ENCODE peak calls at places on chromosomes 4 and X, in eight cellular contexts. One of them, this sample, is unnamed.

GRCh38 chr4:133149932-133150642 is 993 bp downstream of the PCDH10 start:
- DNase-seq in lower lobe of right lung: no peak
- DNase-seq in effector memory CD4-positive, alpha-beta T cell: no peak
- DNase-seq in cardiac muscle cell: peak; percentile 18
- DNase-seq in endodermal cell: no peak
- DNase-seq in left ventricle myocardium inferior: no peak
- DNase-seq in PC-3: no peak
- DNase-seq in IMR-90: no peak
- DNase-seq in this sample: no peak

GRCh38 chrX:39337461-39337860 is 536.2 kb downstream of the MID1IP1 start:
- DNase-seq in PC-3: no peak
- DNase-seq in endodermal cell: no peak
- DNase-seq in lower lobe of right lung: no peak
- DNase-seq in IMR-90: no peak
- DNase-seq in left ventricle myocardium inferior: no peak
- DNase-seq in effector memory CD4-positive, alpha-beta T cell: no peak
- DNase-seq in cardiac muscle cell: no peak
- DNase-seq in this sample: no peak

GRCh38 chr4:172892300-172892699 is 276.3 kb upstream of the GALNT7 start:
- DNase-seq in PC-3: peak; percentile 52
- DNase-seq in cardiac muscle cell: no peak
- DNase-seq in effector memory CD4-positive, alpha-beta T cell: no peak
- DNase-seq in left ventricle myocardium inferior: no peak
- DNase-seq in IMR-90: peak; percentile 3
- DNase-seq in lower lobe of right lung: no peak
- DNase-seq in endodermal cell: peak; percentile 72
- DNase-seq in this sample: no peak

GRCh38 chr4:38060829-38061431 is 100.7 kb downstream of the PTTG2 start:
- DNase-seq in endodermal cell: no peak
- DNase-seq in lower lobe of right lung: no peak
- DNase-seq in PC-3: no peak
- DNase-seq in cardiac muscle cell: peak; percentile 75
- DNase-seq in left ventricle myocardium inferior: no peak
- DNase-seq in effector memory CD4-positive, alpha-beta T cell: no peak
- DNase-seq in IMR-90: peak; percentile 62
- DNase-seq in this sample: no peak

GRCh38 chrX:122565952-122566351 is 618.1 kb upstream of the GRIA3 start:
- DNase-seq in cardiac muscle cell: peak; percentile 64
- DNase-seq in endodermal cell: no peak
- DNase-seq in IMR-90: peak; percentile 90
- DNase-seq in PC-3: peak; percentile 72
- DNase-seq in left ventricle myocardium inferior: peak; percentile 13
- DNase-seq in effector memory CD4-positive, alpha-beta T cell: no peak
- DNase-seq in lower lobe of right lung: no peak
- DNase-seq in this sample: no peak

GRCh38 chr4:27168783-27169182 is 308.1 kb downstream of the STIM2 start:
- DNase-seq in effector memory CD4-positive, alpha-beta T cell: no peak
- DNase-seq in PC-3: no peak
- DNase-seq in lower lobe of right lung: no peak
- DNase-seq in IMR-90: no peak
- DNase-seq in left ventricle myocardium inferior: no peak
- DNase-seq in endodermal cell: no peak
- DNase-seq in cardiac muscle cell: no peak
- DNase-seq in this sample: no peak

GRCh38 chr4:153222162-153222789 is 18.0 kb downstream of the TRIM2 start:
- DNase-seq in effector memory CD4-positive, alpha-beta T cell: no peak
- DNase-seq in endodermal cell: peak; percentile 88
- DNase-seq in IMR-90: peak; percentile 87
- DNase-seq in left ventricle myocardium inferior: peak; percentile 39
- DNase-seq in cardiac muscle cell: peak; percentile 80
- DNase-seq in PC-3: peak; percentile 79
- DNase-seq in lower lobe of right lung: no peak
- DNase-seq in this sample: peak; percentile 37

GRCh38 chr4:158133551-158133950 is 39.3 kb downstream of the GASK1B start:
- DNase-seq in endodermal cell: no peak
- DNase-seq in cardiac muscle cell: no peak
- DNase-seq in lower lobe of right lung: no peak
- DNase-seq in left ventricle myocardium inferior: no peak
- DNase-seq in IMR-90: no peak
- DNase-seq in effector memory CD4-positive, alpha-beta T cell: no peak
- DNase-seq in PC-3: no peak
- DNase-seq in this sample: no peak

GRCh38 chr4:102008711-102009110 is 218.2 kb downstream of the BANK1 start:
- DNase-seq in lower lobe of right lung: no peak
- DNase-seq in PC-3: no peak
- DNase-seq in effector memory CD4-positive, alpha-beta T cell: no peak
- DNase-seq in left ventricle myocardium inferior: no peak
- DNase-seq in endodermal cell: no peak
- DNase-seq in IMR-90: no peak
- DNase-seq in cardiac muscle cell: peak; percentile 31
- DNase-seq in this sample: no peak

GRCh38 chrX:112642349-112642748 is 37.4 kb downstream of the LHFPL1 start:
- DNase-seq in left ventricle myocardium inferior: no peak
- DNase-seq in cardiac muscle cell: peak; percentile 57
- DNase-seq in IMR-90: peak; percentile 75
- DNase-seq in endodermal cell: peak; percentile 88
- DNase-seq in effector memory CD4-positive, alpha-beta T cell: peak; percentile 0
- DNase-seq in lower lobe of right lung: no peak
- DNase-seq in PC-3: peak; percentile 51
- DNase-seq in this sample: peak; percentile 59

GRCh38 chrX:103941201-103941975 is 21.0 kb upstream of the TMSB15B start:
- DNase-seq in cardiac muscle cell: peak; percentile 60
- DNase-seq in endodermal cell: no peak
- DNase-seq in effector memory CD4-positive, alpha-beta T cell: no peak
- DNase-seq in PC-3: peak; percentile 44
- DNase-seq in lower lobe of right lung: no peak
- DNase-seq in left ventricle myocardium inferior: no peak
- DNase-seq in IMR-90: peak; percentile 32
- DNase-seq in this sample: no peak

GRCh38 chr4:7103599-7104365 is 35.9 kb upstream of the GRPEL1 start:
- DNase-seq in left ventricle myocardium inferior: peak; percentile 81
- DNase-seq in lower lobe of right lung: peak; percentile 78
- DNase-seq in PC-3: no peak
- DNase-seq in endodermal cell: peak; percentile 62
- DNase-seq in cardiac muscle cell: no peak
- DNase-seq in effector memory CD4-positive, alpha-beta T cell: no peak
- DNase-seq in IMR-90: peak; percentile 28
- DNase-seq in this sample: peak; percentile 91

GRCh38 chr4:14529653-14530052 is 472.6 kb upstream of the CPEB2 start:
- DNase-seq in IMR-90: no peak
- DNase-seq in effector memory CD4-positive, alpha-beta T cell: no peak
- DNase-seq in PC-3: peak; percentile 67
- DNase-seq in left ventricle myocardium inferior: no peak
- DNase-seq in cardiac muscle cell: peak; percentile 29
- DNase-seq in endodermal cell: peak; percentile 75
- DNase-seq in lower lobe of right lung: no peak
- DNase-seq in this sample: no peak

GRCh38 chr4:73711989-73712388 is 28.4 kb upstream of the CXCL8 start:
- DNase-seq in lower lobe of right lung: no peak
- DNase-seq in PC-3: no peak
- DNase-seq in cardiac muscle cell: no peak
- DNase-seq in endodermal cell: no peak
- DNase-seq in effector memory CD4-positive, alpha-beta T cell: no peak
- DNase-seq in IMR-90: no peak
- DNase-seq in left ventricle myocardium inferior: no peak
- DNase-seq in this sample: no peak

GRCh38 chr4:52038109-52038912 is at the start of gene SGCB:
- DNase-seq in cardiac muscle cell: peak; percentile 59
- DNase-seq in endodermal cell: peak; percentile 87
- DNase-seq in effector memory CD4-positive, alpha-beta T cell: peak; percentile 58
- DNase-seq in left ventricle myocardium inferior: peak; percentile 76
- DNase-seq in PC-3: peak; percentile 58
- DNase-seq in lower lobe of right lung: peak; percentile 71
- DNase-seq in IMR-90: peak; percentile 31
- DNase-seq in this sample: peak; percentile 76

GRCh38 chr4:100372432-100372831 is 145.4 kb downstream of the EMCN start:
- DNase-seq in endodermal cell: peak; percentile 56
- DNase-seq in left ventricle myocardium inferior: no peak
- DNase-seq in lower lobe of right lung: no peak
- DNase-seq in IMR-90: no peak
- DNase-seq in cardiac muscle cell: peak; percentile 24
- DNase-seq in PC-3: peak; percentile 30
- DNase-seq in effector memory CD4-positive, alpha-beta T cell: no peak
- DNase-seq in this sample: no peak

GRCh38 chrX:100648601-100649417 is 4.8 kb downstream of the SRPX2 start:
- DNase-seq in cardiac muscle cell: peak; percentile 81
- DNase-seq in IMR-90: peak; percentile 84
- DNase-seq in left ventricle myocardium inferior: peak; percentile 20
- DNase-seq in endodermal cell: peak; percentile 55
- DNase-seq in lower lobe of right lung: no peak
- DNase-seq in effector memory CD4-positive, alpha-beta T cell: no peak
- DNase-seq in PC-3: peak; percentile 57
- DNase-seq in this sample: no peak

GRCh38 chr4:139689093-139689722 is 23.6 kb downstream of the MGST2 start:
- DNase-seq in IMR-90: peak; percentile 24
- DNase-seq in lower lobe of right lung: no peak
- DNase-seq in cardiac muscle cell: no peak
- DNase-seq in PC-3: no peak
- DNase-seq in left ventricle myocardium inferior: no peak
- DNase-seq in endodermal cell: no peak
- DNase-seq in effector memory CD4-positive, alpha-beta T cell: no peak
- DNase-seq in this sample: peak; percentile 87

GRCh38 chrX:111687305-111687704 is 6.3 kb downstream of the ALG13 start:
- DNase-seq in PC-3: no peak
- DNase-seq in IMR-90: no peak
- DNase-seq in left ventricle myocardium inferior: no peak
- DNase-seq in endodermal cell: no peak
- DNase-seq in lower lobe of right lung: no peak
- DNase-seq in effector memory CD4-positive, alpha-beta T cell: no peak
- DNase-seq in cardiac muscle cell: no peak
- DNase-seq in this sample: no peak

GRCh38 chrX:13717697-13718483 is 16.5 kb downstream of the TRAPPC2 start:
- DNase-seq in effector memory CD4-positive, alpha-beta T cell: no peak
- DNase-seq in endodermal cell: no peak
- DNase-seq in IMR-90: peak; percentile 53
- DNase-seq in PC-3: no peak
- DNase-seq in left ventricle myocardium inferior: peak; percentile 22
- DNase-seq in lower lobe of right lung: no peak
- DNase-seq in cardiac muscle cell: peak; percentile 44
- DNase-seq in this sample: no peak
- H3K36me3 ChIP-seq in effector memory CD4-positive, alpha-beta T cell: peaks cover 9% of the 10 kb centered on the region
- H3K36me3 ChIP-seq in endodermal cell: peaks cover 32% of the 10 kb centered on the region
- H3K36me3 ChIP-seq in IMR-90: peaks cover 21% of the 10 kb centered on the region
- H3K36me3 ChIP-seq in PC-3: peaks cover 41% of the 10 kb centered on the region
- H3K36me3 ChIP-seq in left ventricle myocardium inferior: peaks cover 13% of the 10 kb centered on the region
- H3K36me3 ChIP-seq in lower lobe of right lung: peaks cover 6% of the 10 kb centered on the region
- H3K36me3 ChIP-seq in cardiac muscle cell: peaks cover 38% of the 10 kb centered on the region
- H3K36me3 ChIP-seq in this sample: peaks cover 9% of the 10 kb centered on the region

GRCh38 chr4:1728061-1728980 is 7.0 kb downstream of the TACC3 start:
- DNase-seq in endodermal cell: no peak
- DNase-seq in IMR-90: no peak
- DNase-seq in effector memory CD4-positive, alpha-beta T cell: no peak
- DNase-seq in left ventricle myocardium inferior: no peak
- DNase-seq in lower lobe of right lung: peak; percentile 47
- DNase-seq in cardiac muscle cell: no peak
- DNase-seq in PC-3: no peak
- DNase-seq in this sample: no peak

GRCh38 chr4:1726146-1726934 is 5.0 kb downstream of the TACC3 start:
- DNase-seq in PC-3: peak; percentile 87
- DNase-seq in lower lobe of right lung: peak; percentile 92
- DNase-seq in left ventricle myocardium inferior: peak; percentile 90
- DNase-seq in endodermal cell: peak; percentile 98
- DNase-seq in IMR-90: peak; percentile 78
- DNase-seq in cardiac muscle cell: peak; percentile 85
- DNase-seq in effector memory CD4-positive, alpha-beta T cell: peak; percentile 87
- DNase-seq in this sample: peak; percentile 93

GRCh38 chr4:1730532-1731135 is 9.3 kb downstream of the TACC3 start:
- DNase-seq in PC-3: no peak
- DNase-seq in effector memory CD4-positive, alpha-beta T cell: no peak
- DNase-seq in lower lobe of right lung: no peak
- DNase-seq in left ventricle myocardium inferior: no peak
- DNase-seq in IMR-90: no peak
- DNase-seq in cardiac muscle cell: no peak
- DNase-seq in endodermal cell: no peak
- DNase-seq in this sample: no peak

GRCh38 chr4:1725521-1725920 is 4.2 kb downstream of the TACC3 start:
- DNase-seq in PC-3: no peak
- DNase-seq in left ventricle myocardium inferior: peak; percentile 12
- DNase-seq in IMR-90: no peak
- DNase-seq in effector memory CD4-positive, alpha-beta T cell: no peak
- DNase-seq in cardiac muscle cell: no peak
- DNase-seq in lower lobe of right lung: no peak
- DNase-seq in endodermal cell: no peak
- DNase-seq in this sample: no peak

GRCh38 chr4:1727117-1728031 is 6.1 kb downstream of the TACC3 start:
- DNase-seq in left ventricle myocardium inferior: peak; percentile 83
- DNase-seq in PC-3: peak; percentile 89
- DNase-seq in endodermal cell: no peak
- DNase-seq in IMR-90: peak; percentile 75
- DNase-seq in lower lobe of right lung: peak; percentile 82
- DNase-seq in effector memory CD4-positive, alpha-beta T cell: no peak
- DNase-seq in cardiac muscle cell: peak; percentile 82
- DNase-seq in this sample: peak; percentile 81
- H3K36me3 ChIP-seq in left ventricle myocardium inferior: peaks cover 37% of the 10 kb centered on the region
- H3K36me3 ChIP-seq in PC-3: peaks cover 31% of the 10 kb centered on the region
- H3K36me3 ChIP-seq in endodermal cell: peaks cover 81% of the 10 kb centered on the region
- H3K36me3 ChIP-seq in IMR-90: peaks cover 20% of the 10 kb centered on the region
- H3K36me3 ChIP-seq in lower lobe of right lung: peaks cover 7% of the 10 kb centered on the region
- H3K36me3 ChIP-seq in effector memory CD4-positive, alpha-beta T cell: peaks cover 44% of the 10 kb centered on the region
- H3K36me3 ChIP-seq in cardiac muscle cell: peaks cover 13% of the 10 kb centered on the region
- H3K36me3 ChIP-seq in this sample: no peaks in the 10 kb centered on the region

GRCh38 chrX:124086411-124086810 is 124.9 kb downstream of the STAG2 start:
- DNase-seq in PC-3: no peak
- DNase-seq in IMR-90: no peak
- DNase-seq in left ventricle myocardium inferior: no peak
- DNase-seq in endodermal cell: no peak
- DNase-seq in cardiac muscle cell: no peak
- DNase-seq in lower lobe of right lung: no peak
- DNase-seq in effector memory CD4-positive, alpha-beta T cell: peak; percentile 11
- DNase-seq in this sample: no peak

GRCh38 chrX:124087000-124087746 is 125.7 kb downstream of the STAG2 start:
- DNase-seq in lower lobe of right lung: no peak
- DNase-seq in PC-3: no peak
- DNase-seq in endodermal cell: no peak
- DNase-seq in IMR-90: no peak
- DNase-seq in cardiac muscle cell: no peak
- DNase-seq in left ventricle myocardium inferior: no peak
- DNase-seq in effector memory CD4-positive, alpha-beta T cell: no peak
- DNase-seq in this sample: no peak

DNA sequence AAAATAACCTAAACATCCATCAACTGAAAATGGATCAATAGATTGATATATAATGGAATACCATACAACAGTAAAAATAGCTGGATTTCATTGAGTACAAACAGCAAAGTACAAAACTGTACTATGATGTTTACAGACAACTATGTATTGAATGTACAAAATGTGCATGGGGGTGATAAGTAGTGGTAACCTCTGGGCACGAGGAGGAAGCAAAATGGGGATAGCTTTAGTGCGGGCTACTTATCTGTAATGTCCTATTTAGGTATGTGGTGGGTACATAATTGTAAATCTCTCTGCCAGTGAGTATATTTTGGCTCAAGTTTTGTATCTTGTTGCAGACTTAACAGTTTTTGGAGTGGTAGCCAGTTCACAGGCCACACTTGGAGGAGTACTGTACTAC is 123.6 kb downstream of the STAG2 start:
- DNase-seq in PC-3: no peak
- DNase-seq in IMR-90: no peak
- DNase-seq in lower lobe of right lung: no peak
- DNase-seq in effector memory CD4-positive, alpha-beta T cell: no peak
- DNase-seq in cardiac muscle cell: no peak
- DNase-seq in endodermal cell: no peak
- DNase-seq in left ventricle myocardium inferior: no peak
- DNase-seq in this sample: no peak
- H3K36me3 ChIP-seq in PC-3: peaks cover 23% of the 10 kb centered on the region
- H3K36me3 ChIP-seq in IMR-90: peaks cover 16% of the 10 kb centered on the region
- H3K36me3 ChIP-seq in lower lobe of right lung: peaks cover 85% of the 10 kb centered on the region
- H3K36me3 ChIP-seq in effector memory CD4-positive, alpha-beta T cell: peaks cover 19% of the 10 kb centered on the region
- H3K36me3 ChIP-seq in cardiac muscle cell: peaks cover 17% of the 10 kb centered on the region
- H3K36me3 ChIP-seq in endodermal cell: peaks cover 76% of the 10 kb centered on the region
- H3K36me3 ChIP-seq in left ventricle myocardium inferior: peaks cover 33% of the 10 kb centered on the region
- H3K36me3 ChIP-seq in this sample: peaks cover 39% of the 10 kb centered on the region

GRCh38 chrX:11766487-11766886 is 8.4 kb downstream of the MSL3 start:
- DNase-seq in left ventricle myocardium inferior: no peak
- DNase-seq in lower lobe of right lung: no peak
- DNase-seq in IMR-90: no peak
- DNase-seq in endodermal cell: no peak
- DNase-seq in cardiac muscle cell: no peak
- DNase-seq in PC-3: no peak
- DNase-seq in effector memory CD4-positive, alpha-beta T cell: no peak
- DNase-seq in this sample: no peak
- H3K36me3 ChIP-seq in left ventricle myocardium inferior: peaks cover 65% of the 10 kb centered on the region
- H3K36me3 ChIP-seq in lower lobe of right lung: peaks cover 80% of the 10 kb centered on the region
- H3K36me3 ChIP-seq in IMR-90: peaks cover 27% of the 10 kb centered on the region
- H3K36me3 ChIP-seq in endodermal cell: peaks cover 32% of the 10 kb centered on the region
- H3K36me3 ChIP-seq in cardiac muscle cell: peaks cover 19% of the 10 kb centered on the region
- H3K36me3 ChIP-seq in PC-3: peaks cover 21% of the 10 kb centered on the region
- H3K36me3 ChIP-seq in effector memory CD4-positive, alpha-beta T cell: peaks cover 27% of the 10 kb centered on the region
- H3K36me3 ChIP-seq in this sample: no peaks in the 10 kb centered on the region

This sample was measured in Peyer's patch.